ENCODE peak calls at places on chromosomes 11 and 22, in seven cellular contexts. One of them, this sample, is unnamed.

GRCh38 chr22:17083255-17083654 is 1.5 kb upstream of the IL17RA start:
- DNase-seq in left ventricle myocardium inferior: no peak
- DNase-seq in psoas muscle: no peak
- DNase-seq in uterus: no peak
- DNase-seq in keratinocyte: no peak
- DNase-seq in MM.1S: no peak
- DNase-seq in tibial nerve: no peak
- DNase-seq in this sample: no peak

GRCh38 chr11:68523743-68524142 is 63.2 kb downstream of the PPP6R3 start:
- DNase-seq in MM.1S: no peak
- DNase-seq in psoas muscle: no peak
- DNase-seq in tibial nerve: no peak
- DNase-seq in keratinocyte: no peak
- DNase-seq in uterus: no peak
- DNase-seq in left ventricle myocardium inferior: no peak
- DNase-seq in this sample: no peak

GRCh38 chr11:68542617-68543016 is 82.1 kb downstream of the PPP6R3 start:
- DNase-seq in MM.1S: no peak
- DNase-seq in keratinocyte: no peak
- DNase-seq in psoas muscle: no peak
- DNase-seq in left ventricle myocardium inferior: no peak
- DNase-seq in uterus: peak
- DNase-seq in tibial nerve: no peak
- DNase-seq in this sample: peak

GRCh38 chr22:48883211-48883960 is 944.3 kb downstream of the BRD1 start:
- DNase-seq in psoas muscle: peak
- DNase-seq in tibial nerve: no peak
- DNase-seq in left ventricle myocardium inferior: peak
- DNase-seq in uterus: no peak
- DNase-seq in keratinocyte: no peak
- DNase-seq in MM.1S: no peak
- DNase-seq in this sample: no peak

GRCh38 chr11:108853151-108853550 is 188.3 kb downstream of the DDX10 start:
- DNase-seq in tibial nerve: no peak
- DNase-seq in psoas muscle: no peak
- DNase-seq in keratinocyte: no peak
- DNase-seq in left ventricle myocardium inferior: no peak
- DNase-seq in uterus: no peak
- DNase-seq in MM.1S: no peak
- DNase-seq in this sample: no peak

GRCh38 chr11:100677796-100678195 is 9.3 kb upstream of the ARHGAP42 start:
- DNase-seq in keratinocyte: no peak
- DNase-seq in psoas muscle: no peak
- DNase-seq in left ventricle myocardium inferior: no peak
- DNase-seq in tibial nerve: no peak
- DNase-seq in uterus: no peak
- DNase-seq in MM.1S: peak
- DNase-seq in this sample: no peak

GRCh38 chr11:2569321-2569721 is 124.5 kb downstream of the KCNQ1 start:
- DNase-seq in tibial nerve: no peak
- DNase-seq in MM.1S: peak
- DNase-seq in keratinocyte: no peak
- DNase-seq in uterus: no peak
- DNase-seq in left ventricle myocardium inferior: peak
- DNase-seq in psoas muscle: peak
- DNase-seq in this sample: peak

GRCh38 chr11:8719260-8720190 is 36.9 kb downstream of the RPL27A start:
- DNase-seq in keratinocyte: peak
- DNase-seq in tibial nerve: no peak
- DNase-seq in MM.1S: no peak
- DNase-seq in left ventricle myocardium inferior: peak
- DNase-seq in uterus: peak
- DNase-seq in psoas muscle: peak
- DNase-seq in this sample: peak

GRCh38 chr22:39170825-39171622 is 18.5 kb upstream of the CBX7 start:
- DNase-seq in keratinocyte: no peak
- DNase-seq in left ventricle myocardium inferior: peak
- DNase-seq in uterus: peak
- DNase-seq in MM.1S: peak
- DNase-seq in tibial nerve: peak
- DNase-seq in psoas muscle: peak
- DNase-seq in this sample: peak

GRCh38 chr11:121589946-121590537 is 137.3 kb upstream of the SORL1-AS1 start:
- DNase-seq in left ventricle myocardium inferior: no peak
- DNase-seq in psoas muscle: no peak
- DNase-seq in tibial nerve: no peak
- DNase-seq in MM.1S: no peak
- DNase-seq in keratinocyte: no peak
- DNase-seq in uterus: no peak
- DNase-seq in this sample: no peak

GRCh38 chr22:49400136-49400865 is 427.4 kb downstream of the BRD1 start:
- DNase-seq in left ventricle myocardium inferior: no peak
- DNase-seq in keratinocyte: no peak
- DNase-seq in tibial nerve: no peak
- DNase-seq in uterus: no peak
- DNase-seq in MM.1S: no peak
- DNase-seq in psoas muscle: no peak
- DNase-seq in this sample: no peak

GRCh38 chr11:110301032-110301431 is 4.6 kb upstream of the RDX start:
- DNase-seq in MM.1S: no peak
- DNase-seq in uterus: no peak
- DNase-seq in keratinocyte: no peak
- DNase-seq in tibial nerve: no peak
- DNase-seq in psoas muscle: no peak
- DNase-seq in left ventricle myocardium inferior: no peak
- DNase-seq in this sample: no peak

GRCh38 chr22:31556627-31557203 is 60.4 kb downstream of the SFI1 start:
- DNase-seq in MM.1S: peak
- DNase-seq in psoas muscle: no peak
- DNase-seq in tibial nerve: no peak
- DNase-seq in left ventricle myocardium inferior: no peak
- DNase-seq in keratinocyte: no peak
- DNase-seq in uterus: no peak
- DNase-seq in this sample: no peak

GRCh38 chr11:31809857-31810778 is 1.0 kb downstream of the PAX6 start:
- DNase-seq in left ventricle myocardium inferior: no peak
- DNase-seq in tibial nerve: no peak
- DNase-seq in MM.1S: peak
- DNase-seq in uterus: no peak
- DNase-seq in psoas muscle: peak
- DNase-seq in keratinocyte: no peak
- DNase-seq in this sample: no peak

GRCh38 chr11:45225277-45225676 is 60.9 kb downstream of the SYT13 start:
- DNase-seq in uterus: no peak
- DNase-seq in tibial nerve: no peak
- DNase-seq in left ventricle myocardium inferior: no peak
- DNase-seq in keratinocyte: no peak
- DNase-seq in psoas muscle: no peak
- DNase-seq in MM.1S: no peak
- DNase-seq in this sample: no peak

GRCh38 chr11:123206671-123207421 is 11.8 kb upstream of the CLMP start:
- DNase-seq in tibial nerve: no peak
- DNase-seq in left ventricle myocardium inferior: no peak
- DNase-seq in psoas muscle: no peak
- DNase-seq in uterus: peak
- DNase-seq in MM.1S: no peak
- DNase-seq in keratinocyte: no peak
- DNase-seq in this sample: no peak

GRCh38 chr11:123203934-123204333 is 8.9 kb upstream of the CLMP start:
- DNase-seq in uterus: no peak
- DNase-seq in psoas muscle: no peak
- DNase-seq in keratinocyte: no peak
- DNase-seq in MM.1S: no peak
- DNase-seq in left ventricle myocardium inferior: no peak
- DNase-seq in tibial nerve: no peak
- DNase-seq in this sample: no peak

GRCh38 chr11:123203471-123203870 is 8.4 kb upstream of the CLMP start:
- DNase-seq in tibial nerve: no peak
- DNase-seq in MM.1S: no peak
- DNase-seq in uterus: no peak
- DNase-seq in psoas muscle: no peak
- DNase-seq in left ventricle myocardium inferior: no peak
- DNase-seq in keratinocyte: no peak
- DNase-seq in this sample: no peak

GRCh38 chr11:123202155-123202714 is 7.2 kb upstream of the CLMP start:
- DNase-seq in uterus: peak
- DNase-seq in tibial nerve: peak
- DNase-seq in psoas muscle: no peak
- DNase-seq in MM.1S: no peak
- DNase-seq in keratinocyte: no peak
- DNase-seq in left ventricle myocardium inferior: peak
- DNase-seq in this sample: peak

GRCh38 chr11:123202723-123203122 is 7.7 kb upstream of the CLMP start:
- DNase-seq in keratinocyte: no peak
- DNase-seq in tibial nerve: no peak
- DNase-seq in left ventricle myocardium inferior: no peak
- DNase-seq in uterus: no peak
- DNase-seq in psoas muscle: no peak
- DNase-seq in MM.1S: no peak
- DNase-seq in this sample: no peak
- H3K27ac ChIP-seq in keratinocyte: no peak
- H3K27ac ChIP-seq in tibial nerve: no peak
- H3K27ac ChIP-seq in left ventricle myocardium inferior: peak
- H3K27ac ChIP-seq in uterus: peak
- H3K27ac ChIP-seq in psoas muscle: no peak
- H3K27ac ChIP-seq in MM.1S: no peak
- H3K27ac ChIP-seq in this sample: no peak

GRCh38 chr22:28989484-28989883 is 72.1 kb downstream of the C22orf31 start:
- DNase-seq in left ventricle myocardium inferior: no peak
- DNase-seq in MM.1S: no peak
- DNase-seq in psoas muscle: no peak
- DNase-seq in keratinocyte: no peak
- DNase-seq in uterus: peak
- DNase-seq in tibial nerve: no peak
- DNase-seq in this sample: no peak
- H3K27ac ChIP-seq in left ventricle myocardium inferior: no peak
- H3K27ac ChIP-seq in MM.1S: no peak
- H3K27ac ChIP-seq in psoas muscle: no peak
- H3K27ac ChIP-seq in keratinocyte: no peak
- H3K27ac ChIP-seq in uterus: peak
- H3K27ac ChIP-seq in tibial nerve: no peak
- H3K27ac ChIP-seq in this sample: no peak

DNA sequence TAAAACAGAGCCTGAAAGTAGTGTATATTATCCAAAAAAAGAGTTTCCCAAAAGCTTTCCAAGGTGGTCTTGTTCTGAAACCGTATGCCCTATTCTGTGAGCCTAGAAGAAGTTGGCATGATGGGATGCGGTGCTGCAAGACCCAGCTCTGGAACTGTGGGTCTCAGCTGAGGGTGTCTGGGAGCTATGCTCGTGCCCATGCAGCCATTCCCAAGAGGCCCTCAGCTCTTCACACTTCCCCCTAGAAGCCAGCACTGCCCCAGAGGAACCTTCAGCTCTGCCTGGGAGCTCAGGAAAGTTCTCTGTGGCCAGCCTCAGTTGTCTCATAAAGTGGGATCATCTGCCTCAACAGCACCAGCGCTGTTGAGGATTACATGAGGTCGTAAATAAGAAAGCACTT is 6.4 kb upstream of the SYT12 start:
- DNase-seq in psoas muscle: no peak
- DNase-seq in left ventricle myocardium inferior: no peak
- DNase-seq in keratinocyte: no peak
- DNase-seq in tibial nerve: no peak
- DNase-seq in MM.1S: no peak
- DNase-seq in uterus: no peak
- DNase-seq in this sample: no peak
- H3K27ac ChIP-seq in psoas muscle: no peak
- H3K27ac ChIP-seq in left ventricle myocardium inferior: no peak
- H3K27ac ChIP-seq in keratinocyte: no peak
- H3K27ac ChIP-seq in tibial nerve: no peak
- H3K27ac ChIP-seq in MM.1S: no peak
- H3K27ac ChIP-seq in uterus: no peak
- H3K27ac ChIP-seq in this sample: no peak

DNA sequence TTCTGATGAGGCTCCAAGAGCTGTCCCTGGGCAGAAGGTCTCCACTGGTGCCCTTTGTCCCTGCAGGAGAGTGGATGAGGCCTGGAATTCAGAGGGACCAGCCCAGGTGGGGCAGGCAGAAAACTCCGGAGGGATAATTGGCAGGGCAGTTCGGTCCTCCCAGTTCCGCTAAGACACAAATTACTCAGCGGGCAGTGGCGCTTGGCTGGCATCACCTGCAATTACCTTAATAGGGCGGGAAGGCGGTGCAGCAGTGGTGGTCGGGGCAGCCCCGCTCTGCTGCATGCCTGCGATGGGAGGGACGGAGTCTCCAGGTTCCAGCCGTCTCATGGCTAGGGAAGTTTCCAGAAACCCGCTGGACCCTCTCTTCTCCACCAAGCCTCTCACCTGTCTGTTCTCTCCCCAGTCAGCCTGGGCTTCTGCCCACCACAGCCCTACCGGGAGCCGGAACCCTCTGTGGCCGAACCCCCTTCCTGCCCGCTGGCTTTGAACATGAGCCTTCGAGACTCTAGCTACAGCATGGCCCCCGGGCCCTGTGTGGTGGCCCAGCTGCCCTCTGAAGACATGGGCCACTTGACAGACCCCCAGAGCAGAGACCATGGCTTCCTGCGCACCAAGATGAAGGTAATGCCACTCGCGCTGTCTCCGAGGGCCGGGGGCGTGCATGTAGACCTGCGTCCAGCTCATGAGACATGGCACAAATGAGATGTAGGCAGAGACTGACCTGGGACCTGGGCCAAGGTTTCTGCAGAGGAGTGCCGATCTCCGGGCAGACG is 7.0 kb downstream of the OVOL1 start:
- DNase-seq in MM.1S: no peak
- DNase-seq in psoas muscle: no peak
- DNase-seq in left ventricle myocardium inferior: no peak
- DNase-seq in tibial nerve: no peak
- DNase-seq in uterus: no peak
- DNase-seq in keratinocyte: no peak
- DNase-seq in this sample: no peak
- H3K27ac ChIP-seq in MM.1S: no peak
- H3K27ac ChIP-seq in psoas muscle: no peak
- H3K27ac ChIP-seq in left ventricle myocardium inferior: no peak
- H3K27ac ChIP-seq in tibial nerve: no peak
- H3K27ac ChIP-seq in uterus: no peak
- H3K27ac ChIP-seq in keratinocyte: no peak
- H3K27ac ChIP-seq in this sample: no peak

GRCh38 chr11:76770642-76771445 is 12.3 kb upstream of the TSKU start:
- DNase-seq in tibial nerve: peak
- DNase-seq in left ventricle myocardium inferior: no peak
- DNase-seq in uterus: peak
- DNase-seq in keratinocyte: no peak
- DNase-seq in psoas muscle: peak
- DNase-seq in MM.1S: peak
- DNase-seq in this sample: no peak
- H3K27ac ChIP-seq in tibial nerve: peak
- H3K27ac ChIP-seq in left ventricle myocardium inferior: peak
- H3K27ac ChIP-seq in uterus: peak
- H3K27ac ChIP-seq in keratinocyte: no peak
- H3K27ac ChIP-seq in psoas muscle: peak
- H3K27ac ChIP-seq in MM.1S: peak
- H3K27ac ChIP-seq in this sample: peak

GRCh38 chr11:12694182-12694531 is 19.9 kb downstream of the TEAD1 start:
- DNase-seq in psoas muscle: no peak
- DNase-seq in left ventricle myocardium inferior: no peak
- DNase-seq in uterus: no peak
- DNase-seq in keratinocyte: no peak
- DNase-seq in MM.1S: no peak
- DNase-seq in tibial nerve: no peak
- DNase-seq in this sample: no peak
- H3K27ac ChIP-seq in psoas muscle: peak
- H3K27ac ChIP-seq in left ventricle myocardium inferior: peak
- H3K27ac ChIP-seq in uterus: peak
- H3K27ac ChIP-seq in keratinocyte: peak
- H3K27ac ChIP-seq in MM.1S: no peak
- H3K27ac ChIP-seq in tibial nerve: peak
- H3K27ac ChIP-seq in this sample: peak